ENCODE peak calls at places on chromosome 10, in seven cellular contexts. One of them, this sample, is unnamed.

GRCh38 chr10:17009228-17009700 is 120.3 kb downstream of the CUBN start:
- DNase-seq in astrocyte of the spinal cord: peak
- DNase-seq in ovary: no peak
- DNase-seq in T-helper 22 cell: no peak
- DNase-seq in T-cell: no peak
- DNase-seq in CD8-positive, alpha-beta T cell: no peak
- DNase-seq in stimulated activated CD8-positive, alpha-beta memory T cell treated with anti-CD3 and anti-CD28 coated beads, Interleukin-15, amount 100 ng/mL, for 1 hour: no peak
- DNase-seq in this sample: no peak

GRCh38 chr10:33817647-33818046 is 483.2 kb upstream of the NRP1 start:
- DNase-seq in T-helper 22 cell: no peak
- DNase-seq in T-cell: no peak
- DNase-seq in ovary: no peak
- DNase-seq in astrocyte of the spinal cord: no peak
- DNase-seq in CD8-positive, alpha-beta T cell: no peak
- DNase-seq in stimulated activated CD8-positive, alpha-beta memory T cell treated with anti-CD3 and anti-CD28 coated beads, Interleukin-15, amount 100 ng/mL, for 1 hour: no peak
- DNase-seq in this sample: no peak

GRCh38 chr10:6062101-6062771 is at the start of gene IL2RA:
- DNase-seq in T-cell: no peak
- DNase-seq in astrocyte of the spinal cord: no peak
- DNase-seq in ovary: no peak
- DNase-seq in T-helper 22 cell: peak
- DNase-seq in CD8-positive, alpha-beta T cell: peak
- DNase-seq in stimulated activated CD8-positive, alpha-beta memory T cell treated with anti-CD3 and anti-CD28 coated beads, Interleukin-15, amount 100 ng/mL, for 1 hour: no peak
- DNase-seq in this sample: peak

GRCh38 chr10:103792547-103792946 is 62.8 kb downstream of the SH3PXD2A start:
- DNase-seq in astrocyte of the spinal cord: no peak
- DNase-seq in ovary: no peak
- DNase-seq in stimulated activated CD8-positive, alpha-beta memory T cell treated with anti-CD3 and anti-CD28 coated beads, Interleukin-15, amount 100 ng/mL, for 1 hour: no peak
- DNase-seq in T-helper 22 cell: no peak
- DNase-seq in CD8-positive, alpha-beta T cell: no peak
- DNase-seq in T-cell: no peak
- DNase-seq in this sample: no peak

GRCh38 chr10:113557389-113558321 is 4.8 kb downstream of the HABP2 start:
- DNase-seq in T-helper 22 cell: no peak
- DNase-seq in stimulated activated CD8-positive, alpha-beta memory T cell treated with anti-CD3 and anti-CD28 coated beads, Interleukin-15, amount 100 ng/mL, for 1 hour: no peak
- DNase-seq in astrocyte of the spinal cord: no peak
- DNase-seq in CD8-positive, alpha-beta T cell: no peak
- DNase-seq in T-cell: no peak
- DNase-seq in ovary: peak
- DNase-seq in this sample: no peak

GRCh38 chr10:30063098-30063497 is 3.7 kb upstream of the JCAD start:
- DNase-seq in T-helper 22 cell: no peak
- DNase-seq in T-cell: no peak
- DNase-seq in stimulated activated CD8-positive, alpha-beta memory T cell treated with anti-CD3 and anti-CD28 coated beads, Interleukin-15, amount 100 ng/mL, for 1 hour: no peak
- DNase-seq in astrocyte of the spinal cord: peak
- DNase-seq in ovary: no peak
- DNase-seq in CD8-positive, alpha-beta T cell: no peak
- DNase-seq in this sample: no peak

GRCh38 chr10:79044036-79044664 is 24.6 kb upstream of the ZMIZ1 start:
- DNase-seq in T-cell: no peak
- DNase-seq in astrocyte of the spinal cord: no peak
- DNase-seq in T-helper 22 cell: no peak
- DNase-seq in ovary: no peak
- DNase-seq in CD8-positive, alpha-beta T cell: no peak
- DNase-seq in stimulated activated CD8-positive, alpha-beta memory T cell treated with anti-CD3 and anti-CD28 coated beads, Interleukin-15, amount 100 ng/mL, for 1 hour: no peak
- DNase-seq in this sample: no peak

GRCh38 chr10:24953350-24954074 is 1.1 kb upstream of the PRTFDC1 start:
- DNase-seq in CD8-positive, alpha-beta T cell: no peak
- DNase-seq in ovary: no peak
- DNase-seq in T-helper 22 cell: no peak
- DNase-seq in astrocyte of the spinal cord: no peak
- DNase-seq in stimulated activated CD8-positive, alpha-beta memory T cell treated with anti-CD3 and anti-CD28 coated beads, Interleukin-15, amount 100 ng/mL, for 1 hour: no peak
- DNase-seq in T-cell: no peak
- DNase-seq in this sample: no peak

GRCh38 chr10:82742478-82742877 is 867.5 kb downstream of the NRG3 start:
- DNase-seq in ovary: no peak
- DNase-seq in stimulated activated CD8-positive, alpha-beta memory T cell treated with anti-CD3 and anti-CD28 coated beads, Interleukin-15, amount 100 ng/mL, for 1 hour: no peak
- DNase-seq in CD8-positive, alpha-beta T cell: no peak
- DNase-seq in T-helper 22 cell: no peak
- DNase-seq in T-cell: no peak
- DNase-seq in astrocyte of the spinal cord: peak
- DNase-seq in this sample: no peak

GRCh38 chr10:113446739-113447138 is 106.1 kb upstream of the HABP2 start:
- DNase-seq in astrocyte of the spinal cord: no peak
- DNase-seq in stimulated activated CD8-positive, alpha-beta memory T cell treated with anti-CD3 and anti-CD28 coated beads, Interleukin-15, amount 100 ng/mL, for 1 hour: no peak
- DNase-seq in T-helper 22 cell: no peak
- DNase-seq in T-cell: no peak
- DNase-seq in ovary: no peak
- DNase-seq in CD8-positive, alpha-beta T cell: no peak
- DNase-seq in this sample: no peak

GRCh38 chr10:99395750-99396445 is 34.5 kb downstream of the GOT1 start:
- DNase-seq in T-helper 22 cell: no peak
- DNase-seq in astrocyte of the spinal cord: peak
- DNase-seq in ovary: no peak
- DNase-seq in CD8-positive, alpha-beta T cell: no peak
- DNase-seq in stimulated activated CD8-positive, alpha-beta memory T cell treated with anti-CD3 and anti-CD28 coated beads, Interleukin-15, amount 100 ng/mL, for 1 hour: no peak
- DNase-seq in T-cell: no peak
- DNase-seq in this sample: no peak

GRCh38 chr10:86306628-86307278 is 59.8 kb downstream of the GRID1 start:
- DNase-seq in T-cell: no peak
- DNase-seq in ovary: no peak
- DNase-seq in astrocyte of the spinal cord: no peak
- DNase-seq in T-helper 22 cell: no peak
- DNase-seq in stimulated activated CD8-positive, alpha-beta memory T cell treated with anti-CD3 and anti-CD28 coated beads, Interleukin-15, amount 100 ng/mL, for 1 hour: no peak
- DNase-seq in CD8-positive, alpha-beta T cell: no peak
- DNase-seq in this sample: no peak

GRCh38 chr10:32298066-32298812 is 48.7 kb downstream of the EPC1 start:
- DNase-seq in astrocyte of the spinal cord: peak
- DNase-seq in T-helper 22 cell: no peak
- DNase-seq in stimulated activated CD8-positive, alpha-beta memory T cell treated with anti-CD3 and anti-CD28 coated beads, Interleukin-15, amount 100 ng/mL, for 1 hour: no peak
- DNase-seq in ovary: no peak
- DNase-seq in CD8-positive, alpha-beta T cell: no peak
- DNase-seq in T-cell: no peak
- DNase-seq in this sample: no peak

GRCh38 chr10:54501919-54502318 is 299.1 kb downstream of the PCDH15 start:
- DNase-seq in T-helper 22 cell: no peak
- DNase-seq in T-cell: no peak
- DNase-seq in CD8-positive, alpha-beta T cell: no peak
- DNase-seq in stimulated activated CD8-positive, alpha-beta memory T cell treated with anti-CD3 and anti-CD28 coated beads, Interleukin-15, amount 100 ng/mL, for 1 hour: no peak
- DNase-seq in ovary: no peak
- DNase-seq in astrocyte of the spinal cord: no peak
- DNase-seq in this sample: no peak

GRCh38 chr10:86312701-86313270 is 53.8 kb downstream of the GRID1 start:
- DNase-seq in CD8-positive, alpha-beta T cell: no peak
- DNase-seq in T-helper 22 cell: no peak
- DNase-seq in ovary: no peak
- DNase-seq in stimulated activated CD8-positive, alpha-beta memory T cell treated with anti-CD3 and anti-CD28 coated beads, Interleukin-15, amount 100 ng/mL, for 1 hour: no peak
- DNase-seq in T-cell: no peak
- DNase-seq in astrocyte of the spinal cord: no peak
- DNase-seq in this sample: no peak

GRCh38 chr10:94123253-94123995 is 129.7 kb downstream of the PLCE1 start:
- DNase-seq in T-cell: no peak
- DNase-seq in astrocyte of the spinal cord: peak
- DNase-seq in T-helper 22 cell: no peak
- DNase-seq in ovary: no peak
- DNase-seq in CD8-positive, alpha-beta T cell: no peak
- DNase-seq in stimulated activated CD8-positive, alpha-beta memory T cell treated with anti-CD3 and anti-CD28 coated beads, Interleukin-15, amount 100 ng/mL, for 1 hour: no peak
- DNase-seq in this sample: no peak

GRCh38 chr10:43708256-43708655 is 59.6 kb upstream of the ZNF32 start:
- DNase-seq in T-cell: no peak
- DNase-seq in astrocyte of the spinal cord: no peak
- DNase-seq in CD8-positive, alpha-beta T cell: no peak
- DNase-seq in T-helper 22 cell: no peak
- DNase-seq in stimulated activated CD8-positive, alpha-beta memory T cell treated with anti-CD3 and anti-CD28 coated beads, Interleukin-15, amount 100 ng/mL, for 1 hour: no peak
- DNase-seq in ovary: no peak
- DNase-seq in this sample: no peak

GRCh38 chr10:59793924-59794323 is 40.7 kb upstream of the MRLN start:
- DNase-seq in ovary: no peak
- DNase-seq in astrocyte of the spinal cord: peak
- DNase-seq in T-cell: no peak
- DNase-seq in stimulated activated CD8-positive, alpha-beta memory T cell treated with anti-CD3 and anti-CD28 coated beads, Interleukin-15, amount 100 ng/mL, for 1 hour: no peak
- DNase-seq in CD8-positive, alpha-beta T cell: no peak
- DNase-seq in T-helper 22 cell: no peak
- DNase-seq in this sample: no peak

GRCh38 chr10:110458583-110458920 is 39.2 kb upstream of the DUSP5 start:
- DNase-seq in T-helper 22 cell: no peak
- DNase-seq in astrocyte of the spinal cord: no peak
- DNase-seq in CD8-positive, alpha-beta T cell: no peak
- DNase-seq in ovary: no peak
- DNase-seq in T-cell: no peak
- DNase-seq in stimulated activated CD8-positive, alpha-beta memory T cell treated with anti-CD3 and anti-CD28 coated beads, Interleukin-15, amount 100 ng/mL, for 1 hour: no peak
- DNase-seq in this sample: peak

GRCh38 chr10:934746-935406 is 3.4 kb upstream of the LARP4B start:
- DNase-seq in T-helper 22 cell: no peak
- DNase-seq in stimulated activated CD8-positive, alpha-beta memory T cell treated with anti-CD3 and anti-CD28 coated beads, Interleukin-15, amount 100 ng/mL, for 1 hour: no peak
- DNase-seq in astrocyte of the spinal cord: no peak
- DNase-seq in T-cell: no peak
- DNase-seq in CD8-positive, alpha-beta T cell: no peak
- DNase-seq in ovary: no peak
- DNase-seq in this sample: no peak

GRCh38 chr10:132319853-132320669 is 11.9 kb upstream of the LRRC27 start:
- DNase-seq in CD8-positive, alpha-beta T cell: no peak
- DNase-seq in ovary: peak
- DNase-seq in stimulated activated CD8-positive, alpha-beta memory T cell treated with anti-CD3 and anti-CD28 coated beads, Interleukin-15, amount 100 ng/mL, for 1 hour: no peak
- DNase-seq in T-helper 22 cell: no peak
- DNase-seq in T-cell: no peak
- DNase-seq in astrocyte of the spinal cord: peak
- DNase-seq in this sample: no peak

GRCh38 chr10:31136386-31136785 is 104.7 kb upstream of the ZNF438 start:
- DNase-seq in CD8-positive, alpha-beta T cell: no peak
- DNase-seq in stimulated activated CD8-positive, alpha-beta memory T cell treated with anti-CD3 and anti-CD28 coated beads, Interleukin-15, amount 100 ng/mL, for 1 hour: no peak
- DNase-seq in T-helper 22 cell: no peak
- DNase-seq in T-cell: no peak
- DNase-seq in astrocyte of the spinal cord: no peak
- DNase-seq in ovary: no peak
- DNase-seq in this sample: no peak

GRCh38 chr10:99917963-99918825 is 91.6 kb downstream of the DNMBP start:
- DNase-seq in astrocyte of the spinal cord: peak
- DNase-seq in CD8-positive, alpha-beta T cell: no peak
- DNase-seq in ovary: peak
- DNase-seq in T-helper 22 cell: no peak
- DNase-seq in stimulated activated CD8-positive, alpha-beta memory T cell treated with anti-CD3 and anti-CD28 coated beads, Interleukin-15, amount 100 ng/mL, for 1 hour: no peak
- DNase-seq in T-cell: no peak
- DNase-seq in this sample: no peak

GRCh38 chr10:108735380-108735779 is 1187.9 kb downstream of the XPNPEP1 start:
- DNase-seq in stimulated activated CD8-positive, alpha-beta memory T cell treated with anti-CD3 and anti-CD28 coated beads, Interleukin-15, amount 100 ng/mL, for 1 hour: no peak
- DNase-seq in T-helper 22 cell: no peak
- DNase-seq in CD8-positive, alpha-beta T cell: no peak
- DNase-seq in ovary: no peak
- DNase-seq in astrocyte of the spinal cord: peak
- DNase-seq in T-cell: no peak
- DNase-seq in this sample: no peak

GRCh38 chr10:51389415-51390342 is 309.7 kb downstream of the CSTF2T start:
- DNase-seq in ovary: no peak
- DNase-seq in stimulated activated CD8-positive, alpha-beta memory T cell treated with anti-CD3 and anti-CD28 coated beads, Interleukin-15, amount 100 ng/mL, for 1 hour: peak
- DNase-seq in T-cell: no peak
- DNase-seq in T-helper 22 cell: no peak
- DNase-seq in CD8-positive, alpha-beta T cell: peak
- DNase-seq in astrocyte of the spinal cord: peak
- DNase-seq in this sample: peak

GRCh38 chr10:7258948-7259523 is 151.8 kb downstream of the SFMBT2 start:
- DNase-seq in ovary: no peak
- DNase-seq in astrocyte of the spinal cord: peak
- DNase-seq in stimulated activated CD8-positive, alpha-beta memory T cell treated with anti-CD3 and anti-CD28 coated beads, Interleukin-15, amount 100 ng/mL, for 1 hour: peak
- DNase-seq in T-cell: peak
- DNase-seq in CD8-positive, alpha-beta T cell: peak
- DNase-seq in T-helper 22 cell: peak
- DNase-seq in this sample: peak

GRCh38 chr10:103584216-103585010 is 90.9 kb downstream of the NEURL1 start:
- DNase-seq in T-cell: peak
- DNase-seq in ovary: peak
- DNase-seq in astrocyte of the spinal cord: no peak
- DNase-seq in CD8-positive, alpha-beta T cell: peak
- DNase-seq in T-helper 22 cell: peak
- DNase-seq in stimulated activated CD8-positive, alpha-beta memory T cell treated with anti-CD3 and anti-CD28 coated beads, Interleukin-15, amount 100 ng/mL, for 1 hour: no peak
- DNase-seq in this sample: peak

GRCh38 chr10:111338798-111339197 is 262.0 kb downstream of the ADRA2A start:
- DNase-seq in T-cell: no peak
- DNase-seq in CD8-positive, alpha-beta T cell: no peak
- DNase-seq in stimulated activated CD8-positive, alpha-beta memory T cell treated with anti-CD3 and anti-CD28 coated beads, Interleukin-15, amount 100 ng/mL, for 1 hour: no peak
- DNase-seq in astrocyte of the spinal cord: no peak
- DNase-seq in ovary: no peak
- DNase-seq in T-helper 22 cell: no peak
- DNase-seq in this sample: no peak

GRCh38 chr10:130493446-130494198 is 357.4 kb downstream of the GLRX3 start:
- DNase-seq in CD8-positive, alpha-beta T cell: no peak
- DNase-seq in astrocyte of the spinal cord: no peak
- DNase-seq in T-cell: no peak
- DNase-seq in ovary: no peak
- DNase-seq in stimulated activated CD8-positive, alpha-beta memory T cell treated with anti-CD3 and anti-CD28 coated beads, Interleukin-15, amount 100 ng/mL, for 1 hour: no peak
- DNase-seq in T-helper 22 cell: no peak
- DNase-seq in this sample: no peak

GRCh38 chr10:113187066-113187777 is 237.2 kb downstream of the TCF7L2 start:
- DNase-seq in T-cell: no peak
- DNase-seq in T-helper 22 cell: no peak
- DNase-seq in CD8-positive, alpha-beta T cell: no peak
- DNase-seq in stimulated activated CD8-positive, alpha-beta memory T cell treated with anti-CD3 and anti-CD28 coated beads, Interleukin-15, amount 100 ng/mL, for 1 hour: no peak
- DNase-seq in ovary: peak
- DNase-seq in astrocyte of the spinal cord: peak
- DNase-seq in this sample: no peak

GRCh38 chr10:30719832-30720231 is 90.3 kb upstream of the LYZL2 start:
- DNase-seq in T-helper 22 cell: no peak
- DNase-seq in CD8-positive, alpha-beta T cell: no peak
- DNase-seq in astrocyte of the spinal cord: no peak
- DNase-seq in ovary: no peak
- DNase-seq in stimulated activated CD8-positive, alpha-beta memory T cell treated with anti-CD3 and anti-CD28 coated beads, Interleukin-15, amount 100 ng/mL, for 1 hour: no peak
- DNase-seq in T-cell: no peak
- DNase-seq in this sample: no peak

GRCh38 chr10:11687779-11688447 is 54.3 kb upstream of the ECHDC3 start:
- DNase-seq in T-helper 22 cell: no peak
- DNase-seq in astrocyte of the spinal cord: no peak
- DNase-seq in stimulated activated CD8-positive, alpha-beta memory T cell treated with anti-CD3 and anti-CD28 coated beads, Interleukin-15, amount 100 ng/mL, for 1 hour: no peak
- DNase-seq in ovary: no peak
- DNase-seq in T-cell: no peak
- DNase-seq in CD8-positive, alpha-beta T cell: no peak
- DNase-seq in this sample: no peak

GRCh38 chr10:46526682-46527038 is 29.8 kb downstream of the GPRIN2 start:
- DNase-seq in T-helper 22 cell: no peak
- DNase-seq in stimulated activated CD8-positive, alpha-beta memory T cell treated with anti-CD3 and anti-CD28 coated beads, Interleukin-15, amount 100 ng/mL, for 1 hour: no peak
- DNase-seq in astrocyte of the spinal cord: no peak
- DNase-seq in ovary: peak
- DNase-seq in CD8-positive, alpha-beta T cell: no peak
- DNase-seq in T-cell: no peak
- DNase-seq in this sample: no peak

GRCh38 chr10:35567951-35568350 is 37.2 kb upstream of the GJD4 start:
- DNase-seq in ovary: no peak
- DNase-seq in T-helper 22 cell: no peak
- DNase-seq in T-cell: no peak
- DNase-seq in CD8-positive, alpha-beta T cell: no peak
- DNase-seq in stimulated activated CD8-positive, alpha-beta memory T cell treated with anti-CD3 and anti-CD28 coated beads, Interleukin-15, amount 100 ng/mL, for 1 hour: no peak
- DNase-seq in astrocyte of the spinal cord: no peak
- DNase-seq in this sample: no peak

GRCh38 chr10:129658673-129659072 is 191.6 kb downstream of the MGMT start:
- DNase-seq in stimulated activated CD8-positive, alpha-beta memory T cell treated with anti-CD3 and anti-CD28 coated beads, Interleukin-15, amount 100 ng/mL, for 1 hour: no peak
- DNase-seq in ovary: no peak
- DNase-seq in T-cell: no peak
- DNase-seq in astrocyte of the spinal cord: no peak
- DNase-seq in CD8-positive, alpha-beta T cell: no peak
- DNase-seq in T-helper 22 cell: no peak
- DNase-seq in this sample: no peak

This sample was measured in CD4-positive, alpha-beta memory T cell.